ENCODE peak calls at places on chromosome X, in eight cellular contexts. J, B, L, A, P, E, R and U are unnamed samples.

GRCh38 chrX:153669174-153669890 is 4.3 kb downstream of the PNCK start:
- DNase-seq in P (no peak), J (no peak), B (peak), L (no peak), A (no peak), R (no peak), E (no peak), U (no peak)

GRCh38 chrX:152915541-152916241 is 17.8 kb downstream of the ZNF185 start:
- DNase-seq in E (no peak), A (peak), B (peak), J (peak), L (peak), P (peak), R (no peak), U (no peak)

GRCh38 chrX:39261446-39262147 is 460.3 kb downstream of the MID1IP1 start:
- DNase-seq in B (peak), P (peak), E (no peak), R (no peak), J (peak), A (peak), L (peak), U (peak)

GRCh38 chrX:48834383-48834709 is 1.1 kb downstream of the PCSK1N start:
- DNase-seq in J (no peak), L (no peak), A (peak), R (no peak), B (no peak), E (no peak), P (no peak), U (peak)

GRCh38 chrX:136268051-136269048 is 17.1 kb upstream of the MAP7D3 start:
- DNase-seq in L (peak), J (peak), A (peak), E (peak), B (peak), R (no peak), P (peak), U (peak)

GRCh38 chrX:129779747-129780146 is at the start of gene SASH3:
- DNase-seq in A (no peak), P (no peak), R (no peak), B (no peak), J (no peak), L (no peak), E (peak), U (no peak)

GRCh38 chrX:13022926-13023325 is 21.5 kb downstream of the FAM9C start:
- DNase-seq in P (no peak), B (no peak), J (no peak), E (no peak), R (no peak), A (no peak), L (no peak), U (no peak)

GRCh38 chrX:9317174-9317573 is 147.7 kb upstream of the TBL1X start:
- DNase-seq in E (no peak), P (no peak), A (no peak), B (no peak), J (no peak), L (no peak), R (no peak), U (no peak)

GRCh38 chrX:26590849-26591248 is 374.9 kb downstream of the MAGEB5 start:
- DNase-seq in E (no peak), A (no peak), J (no peak), R (no peak), P (no peak), L (no peak), B (no peak), U (no peak)

GRCh38 chrX:21655901-21656586 is 2.1 kb downstream of the KLHL34 start:
- DNase-seq in R (no peak), A (no peak), J (no peak), B (no peak), E (no peak), L (no peak), P (no peak), U (no peak)

GRCh38 chrX:48667504-48667903 is 16.1 kb upstream of the WAS start:
- DNase-seq in B (no peak), L (no peak), A (no peak), P (no peak), E (no peak), J (no peak), R (no peak), U (no peak)

GRCh38 chrX:124194903-124195302 is 137.6 kb upstream of the TEX13D start:
- DNase-seq in P (no peak), E (no peak), R (no peak), A (no peak), B (no peak), L (no peak), J (no peak), U (no peak)

GRCh38 chrX:13293700-13294099 is 26.2 kb downstream of the ATXN3L start:
- DNase-seq in E (no peak), B (no peak), R (peak), L (no peak), J (no peak), A (no peak), P (no peak), U (peak)